ENCODE peak calls at places on chromosomes 5 and 9, in eight cellular contexts. P is neural crest cell, A is nephron progenitor cell, H is uterus, F is BJ, R is vagina, S is foreskin fibroblast, X is thyroid gland. I is an unnamed sample.

GRCh38 chr9:37732086-37732744 is 21.4 kb upstream of the TRMT10B start:
- DNase-seq in P (no peak), A (no peak), H (no peak), F (peak; percentile 5), R (no peak), S (no peak), X (no peak), I (no peak)

GRCh38 chr5:79727722-79728355 is 38.2 kb downstream of the CMYA5 start:
- DNase-seq in P (no peak), A (no peak), H (peak; percentile 34), F (no peak), R (no peak), S (no peak), X (no peak), I (no peak)

GRCh38 chr5:71743135-71743534 is 24.1 kb downstream of the CARTPT start:
- DNase-seq in P (no peak), A (no peak), H (no peak), F (no peak), R (no peak), S (no peak), X (no peak), I (no peak)

GRCh38 chr5:82106806-82107205 is 135.0 kb downstream of the ATG10 start:
- DNase-seq in P (no peak), A (no peak), H (no peak), F (no peak), R (no peak), S (no peak), X (no peak), I (no peak)

GRCh38 chr5:178351221-178351825 is 118.7 kb upstream of the PHYKPL start:
- DNase-seq in P (no peak), A (no peak), H (no peak), F (no peak), R (no peak), S (no peak), X (peak; percentile 36), I (no peak)

GRCh38 chr9:92763721-92764380 is 782 bp downstream of the BICD2 start:
- DNase-seq in P (peak; percentile 34), A (peak; percentile 73), H (no peak), F (no peak), R (no peak), S (no peak), X (peak; percentile 18), I (no peak)

GRCh38 chr5:90558344-90559192 is at the start of gene ADGRV1:
- DNase-seq in P (peak; percentile 85), A (peak; percentile 93), H (peak; percentile 37), F (no peak), R (no peak), S (peak; percentile 61), X (peak; percentile 96), I (peak; percentile 26)

GRCh38 chr9:2494571-2494970 is 127.0 kb upstream of the VLDLR start:
- DNase-seq in P (no peak), A (no peak), H (no peak), F (no peak), R (no peak), S (peak; percentile 61), X (no peak), I (peak; percentile 56)

GRCh38 chr5:87074934-87075541 is 192.6 kb upstream of the RASA1 start:
- DNase-seq in P (no peak), A (no peak), H (no peak), F (no peak), R (no peak), S (no peak), X (no peak), I (no peak)

GRCh38 chr5:102807878-102808502 is 52.9 kb downstream of the PAM start:
- DNase-seq in P (no peak), A (no peak), H (no peak), F (no peak), R (no peak), S (peak; percentile 9), X (no peak), I (peak; percentile 58)

GRCh38 chr5:141342773-141343172 is 856 bp upstream of the PCDHGA3 start:
- DNase-seq in P (no peak), A (no peak), H (no peak), F (no peak), R (no peak), S (no peak), X (no peak), I (no peak)

GRCh38 chr5:141338538-141339306 is at the start of gene PCDHGA2:
- DNase-seq in P (no peak), A (no peak), H (no peak), F (no peak), R (no peak), S (peak; percentile 45), X (peak; percentile 21), I (peak; percentile 33)

GRCh38 chr5:141345327-141345726 is 1.7 kb downstream of the PCDHGA3 start:
- DNase-seq in P (no peak), A (no peak), H (no peak), F (no peak), R (no peak), S (no peak), X (no peak), I (no peak)

GRCh38 chr5:141343953-141344463 is 379 bp downstream of the PCDHGA3 start:
- DNase-seq in P (no peak), A (no peak), H (no peak), F (no peak), R (no peak), S (no peak), X (no peak), I (no peak)

DNA sequence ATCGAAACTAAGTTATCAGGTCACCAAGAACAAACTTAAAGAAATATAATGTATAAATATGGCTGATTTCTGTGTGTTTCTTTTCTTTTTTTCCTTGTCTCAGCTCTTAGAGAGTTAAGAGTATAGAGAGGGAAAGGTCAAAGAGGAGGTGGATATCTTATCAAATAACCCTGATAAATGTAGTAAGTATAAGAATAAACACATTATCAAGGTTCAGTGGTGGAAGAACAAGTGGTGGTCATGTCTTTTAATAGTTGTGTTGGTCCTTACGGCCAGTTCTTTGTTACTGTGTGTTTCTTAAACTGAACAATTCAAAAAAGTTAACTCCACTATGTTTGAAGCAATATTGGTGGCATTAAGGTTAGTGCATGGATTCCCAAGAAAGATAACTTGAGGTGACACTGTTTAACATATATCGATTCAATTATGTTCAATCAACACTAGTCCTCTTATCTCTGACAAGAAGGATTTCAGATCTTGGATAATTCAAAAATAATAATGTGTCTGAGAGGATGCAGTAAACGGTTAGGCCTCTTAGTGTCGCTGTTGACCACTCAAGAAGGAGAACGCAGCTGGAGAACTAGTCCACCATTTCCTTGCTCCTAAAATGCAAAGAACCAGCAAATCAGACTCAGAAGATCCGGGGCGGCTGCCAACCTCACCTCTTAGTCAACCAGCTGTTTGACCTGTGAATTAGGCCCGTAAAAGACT is at the start of gene PCDHGA3:
- DNase-seq in P (no peak), A (no peak), H (no peak), F (no peak), R (no peak), S (peak; percentile 45), X (no peak), I (peak; percentile 58)
- TF ChIP-seq CTCF in P (peak; percentile 56), A (no peak), H (no peak), F (peak; percentile 42), R (no peak), S (peak; percentile 39), X (no peak), I (peak; percentile 58)

DNA sequence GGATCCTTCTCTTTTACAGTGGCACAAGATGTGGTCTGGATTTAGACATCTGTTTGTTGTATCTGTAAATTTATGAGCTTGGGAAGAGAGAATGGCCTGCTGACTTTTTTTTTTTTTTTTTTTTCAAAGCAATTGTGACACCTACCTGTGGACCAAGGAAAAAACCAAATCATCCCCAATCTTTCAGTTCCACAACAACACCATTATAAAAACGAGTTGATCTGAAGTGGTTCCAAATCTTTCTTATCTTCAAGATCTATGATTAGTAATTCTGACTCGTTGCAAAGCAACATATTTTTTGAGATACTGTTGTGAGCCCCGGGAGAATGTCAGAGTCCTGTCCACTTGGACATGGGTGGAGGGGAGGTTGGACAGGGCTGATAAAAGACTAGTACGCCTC is 4.8 kb downstream of the IRX2 start:
- DNase-seq in P (no peak), A (no peak), H (no peak), F (no peak), R (peak; percentile 5), S (no peak), X (no peak), I (no peak)
- TF ChIP-seq CTCF in P (peak; percentile 51), A (no peak), H (no peak), F (peak; percentile 7), R (no peak), S (no peak), X (no peak), I (no peak)

GRCh38 chr5:171365351-171365750 is 22.3 kb upstream of the NPM1 start:
- DNase-seq in P (no peak), A (peak; percentile 15), H (no peak), F (no peak), R (no peak), S (no peak), X (no peak), I (peak; percentile 18)

GRCh38 chr5:171369056-171369455 is 18.6 kb upstream of the NPM1 start:
- DNase-seq in P (no peak), A (no peak), H (no peak), F (no peak), R (no peak), S (no peak), X (no peak), I (no peak)

GRCh38 chr5:171367424-171368370 is 20.0 kb upstream of the NPM1 start:
- DNase-seq in P (no peak), A (no peak), H (no peak), F (no peak), R (no peak), S (no peak), X (peak; percentile 81), I (peak; percentile 90)

GRCh38 chr5:171366645-171367044 is 21.0 kb upstream of the NPM1 start:
- DNase-seq in P (no peak), A (no peak), H (no peak), F (no peak), R (no peak), S (no peak), X (no peak), I (no peak)

GRCh38 chr5:171363846-171364245 is 23.8 kb upstream of the NPM1 start:
- DNase-seq in P (no peak), A (no peak), H (no peak), F (no peak), R (no peak), S (no peak), X (no peak), I (no peak)
- TF ChIP-seq CTCF in P (no peak), A (no peak), H (no peak), F (no peak), R (no peak), S (no peak), X (no peak), I (no peak)

GRCh38 chr9:33168941-33169544 is 1.9 kb upstream of the B4GALT1 start:
- DNase-seq in P (no peak), A (no peak), H (no peak), F (no peak), R (peak; percentile 85), S (no peak), X (no peak), I (no peak)

GRCh38 chr9:33167949-33168535 is 906 bp upstream of the B4GALT1 start:
- DNase-seq in P (no peak), A (no peak), H (peak; percentile 48), F (no peak), R (peak; percentile 94), S (no peak), X (peak; percentile 50), I (no peak)

GRCh38 chr9:33172256-33172678 is 5.1 kb upstream of the B4GALT1 start:
- DNase-seq in P (no peak), A (no peak), H (no peak), F (no peak), R (no peak), S (no peak), X (peak; percentile 44), I (no peak)

GRCh38 chr9:33172735-33173238 is 5.7 kb upstream of the B4GALT1 start:
- DNase-seq in P (no peak), A (no peak), H (no peak), F (no peak), R (no peak), S (no peak), X (no peak), I (no peak)

GRCh38 chr9:33170464-33171156 is 3.5 kb upstream of the B4GALT1 start:
- DNase-seq in P (no peak), A (no peak), H (no peak), F (no peak), R (peak; percentile 83), S (no peak), X (peak; percentile 65), I (no peak)
- TF ChIP-seq CTCF in P (no peak), A (no peak), H (peak; percentile 49), F (peak; percentile 35), R (peak; percentile 13), S (no peak), X (peak; percentile 39), I (peak; percentile 44)

I was measured in brain microvascular endothelial cell.